ENCODE peak calls at places on chromosomes 5 and 9, in six cellular contexts. H is breast epithelium, P is K562, O is IMR-90, D is mammary epithelial cell, J is stomach. G is an unnamed sample.

GRCh38 chr9:91803143-91803940 is 146.7 kb downstream of the ROR2 start:
- DNase-seq in O (peak; percentile 81), D (no peak), P (no peak), H (no peak), J (peak; percentile 2), G (no peak)

GRCh38 chr9:16704489-16705111 is 165.9 kb downstream of the BNC2 start:
- DNase-seq in O (peak; percentile 80), D (peak; percentile 3), P (no peak), J (no peak), H (no peak), G (peak; percentile 63)

GRCh38 chr9:78565481-78565880 is 268.6 kb downstream of the PSAT1 start:
- DNase-seq in O (no peak), H (no peak), J (no peak), P (no peak), D (no peak), G (no peak)

GRCh38 chr5:15450949-15451348 is 49.0 kb upstream of the FBXL7 start:
- DNase-seq in P (no peak), O (no peak), H (no peak), D (no peak), J (no peak), G (no peak)

GRCh38 chr5:109247943-109248342 is 161.8 kb downstream of the PJA2 start:
- DNase-seq in O (no peak), D (no peak), J (no peak), P (no peak), H (no peak), G (peak; percentile 2)

GRCh38 chr9:68961587-68961986 is 52.3 kb downstream of the PRKACG start:
- DNase-seq in H (no peak), J (no peak), P (peak; percentile 52), D (no peak), O (no peak), G (no peak)

GRCh38 chr5:132773114-132773513 is 3.9 kb downstream of the SEPTIN8 start:
- DNase-seq in P (no peak), J (no peak), O (no peak), H (no peak), D (no peak), G (no peak)

GRCh38 chr9:108060165-108060564 is 570.6 kb upstream of the KLF4 start:
- DNase-seq in J (no peak), O (no peak), D (no peak), H (no peak), P (no peak), G (no peak)

GRCh38 chr9:134671341-134672113 is 29.9 kb downstream of the COL5A1 start:
- DNase-seq in P (no peak), H (no peak), J (no peak), O (no peak), D (no peak), G (no peak)

GRCh38 chr5:157473383-157474370 is 13.7 kb downstream of the NIPAL4 start:
- DNase-seq in P (no peak), O (peak; percentile 87), D (no peak), H (no peak), J (no peak), G (no peak)

GRCh38 chr5:109482748-109483147 is 73.0 kb upstream of the PJA2 start:
- DNase-seq in D (no peak), P (no peak), O (no peak), J (no peak), H (no peak), G (no peak)

GRCh38 chr5:961711-962240 is 46.8 kb upstream of the NKD2 start:
- DNase-seq in P (no peak), O (no peak), J (no peak), H (peak; percentile 13), D (no peak), G (peak; percentile 50)

GRCh38 chr5:41650131-41650530 is 139.7 kb upstream of the PLCXD3 start:
- DNase-seq in D (no peak), J (no peak), P (no peak), O (no peak), H (no peak), G (no peak)

GRCh38 chr5:41649659-41650058 is 139.3 kb upstream of the PLCXD3 start:
- DNase-seq in H (no peak), J (no peak), P (no peak), D (peak; percentile 12), O (peak; percentile 80), G (no peak)

DNA sequence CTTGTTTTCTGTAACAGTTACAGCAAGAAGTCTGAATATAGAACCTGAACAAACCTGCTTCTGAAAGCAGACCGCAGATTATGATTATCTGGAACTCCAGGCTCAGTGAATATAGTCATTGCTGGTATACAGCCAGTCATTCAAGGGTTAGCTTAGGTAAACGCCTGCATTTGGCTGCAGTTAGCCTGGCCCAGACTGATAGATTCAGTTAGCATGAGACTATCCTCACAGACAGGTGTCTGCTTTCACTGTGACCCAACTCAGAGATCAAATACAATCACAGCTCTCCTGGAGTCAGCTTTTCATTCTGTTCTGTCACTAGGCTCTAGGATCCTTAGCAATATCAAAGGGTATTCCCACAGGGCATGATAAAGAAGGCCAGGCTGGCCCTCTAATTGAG is 138.6 kb upstream of the PLCXD3 start:
- DNase-seq in D (no peak), J (no peak), H (no peak), P (no peak), O (peak; percentile 3), G (no peak)
- H3K27ac ChIP-seq in D (no peak overlapping the region), J (no peak overlapping the region), H (no peak overlapping the region), P (no peak overlapping the region), O (no peak overlapping the region), G (no peak overlapping the region)

GRCh38 chr5:148902478-148902877 is 76.1 kb downstream of the ADRB2 start:
- DNase-seq in D (no peak), P (no peak), J (no peak), O (no peak), H (no peak), G (no peak)
- H3K27me3 ChIP-seq in D (no peaks in the 10 kb centered on the region), P (peaks cover 4% of the 10 kb centered on the region), J (no peaks in the 10 kb centered on the region), O (no peaks in the 10 kb centered on the region), H (no peaks in the 10 kb centered on the region), G (no peaks in the 10 kb centered on the region)

GRCh38 chr5:172179032-172179989 is 8.7 kb downstream of the STK10 start:
- DNase-seq in O (peak; percentile 40), H (no peak), P (no peak), J (no peak), D (no peak), G (peak; percentile 82)
- H3K4me1 ChIP-seq in O (peaks cover 5% of the 10 kb centered on the region), H (no peaks in the 10 kb centered on the region), P (peaks cover 6% of the 10 kb centered on the region), J (peaks cover 44% of the 10 kb centered on the region), D (peaks cover 19% of the 10 kb centered on the region), G (peaks cover 41% of the 10 kb centered on the region)

GRCh38 chr9:72911816-72912215 is 41.0 kb downstream of the ALDH1A1 start:
- DNase-seq in O (no peak), H (no peak), J (no peak), P (no peak), D (no peak), G (no peak)

GRCh38 chr9:72913382-72914009 is 39.4 kb downstream of the ALDH1A1 start:
- DNase-seq in D (no peak), O (no peak), H (no peak), J (no peak), P (no peak), G (no peak)

GRCh38 chr9:72909428-72909827 is 43.4 kb downstream of the ALDH1A1 start:
- DNase-seq in D (no peak), P (no peak), J (no peak), O (no peak), H (no peak), G (no peak)

GRCh38 chr9:72912476-72913381 is 40.1 kb downstream of the ALDH1A1 start:
- DNase-seq in O (no peak), J (no peak), P (no peak), D (no peak), H (no peak), G (no peak)

DNA sequence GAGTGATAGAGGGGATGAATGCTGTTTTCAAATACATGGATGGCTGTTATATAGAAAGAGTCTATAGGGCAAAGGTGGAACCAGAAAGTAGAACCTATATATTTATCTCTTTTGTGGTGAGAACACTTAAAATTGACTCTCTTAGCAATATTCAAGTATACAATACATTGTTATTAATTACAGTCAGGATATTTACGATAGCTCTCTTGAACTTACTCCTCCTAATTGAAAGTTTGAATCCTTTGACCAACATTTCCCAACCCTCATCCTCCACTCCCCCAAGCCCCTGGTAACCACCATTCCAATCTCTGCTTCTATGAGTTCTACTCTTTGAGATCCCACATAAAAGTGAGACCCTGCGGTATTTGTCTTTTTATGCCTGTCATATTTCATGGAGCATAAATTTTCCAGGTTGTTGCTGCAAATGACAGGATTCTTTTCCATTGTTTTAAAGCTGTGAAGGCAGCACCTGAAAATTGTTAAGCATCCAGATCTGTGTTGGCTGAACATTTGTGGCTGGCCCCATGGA is 41.5 kb downstream of the ALDH1A1 start:
- DNase-seq in D (no peak), O (no peak), J (no peak), H (no peak), P (no peak), G (no peak)
- H3K27ac ChIP-seq in D (no peak overlapping the region), O (no peak overlapping the region), J (no peak overlapping the region), H (no peak overlapping the region), P (no peak overlapping the region), G (no peak overlapping the region)

DNA sequence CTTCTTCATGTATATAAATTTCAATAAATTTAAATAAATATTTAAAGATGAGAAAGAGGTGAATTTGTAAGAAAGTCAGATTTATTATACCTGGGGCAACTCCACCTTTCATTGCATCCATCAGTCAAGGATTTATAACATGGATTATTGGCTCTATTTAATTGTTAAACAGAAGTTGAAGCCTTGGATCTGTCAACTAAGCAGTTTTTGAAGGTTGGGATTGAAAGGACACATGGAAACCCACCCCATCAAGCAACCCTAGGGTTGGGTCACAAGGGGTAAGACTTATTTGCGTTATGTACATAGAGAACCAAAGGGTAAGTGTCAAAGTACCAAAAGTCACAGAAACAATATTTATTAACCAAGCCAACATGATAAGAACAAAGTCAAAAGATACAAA is 342.5 kb downstream of the ELAVL2 start:
- DNase-seq in H (no peak), D (no peak), J (no peak), P (no peak), O (no peak), G (no peak)
- H3K27me3 ChIP-seq in H (no peaks in the 10 kb centered on the region), D (no peaks in the 10 kb centered on the region), J (no peaks in the 10 kb centered on the region), P (no peaks in the 10 kb centered on the region), O (no peaks in the 10 kb centered on the region), G (no peaks in the 10 kb centered on the region)

GRCh38 chr9:129166962-129167557 is 11.0 kb downstream of the IER5L start:
- DNase-seq in D (peak; percentile 89), J (peak; percentile 95), P (peak; percentile 89), H (peak; percentile 85), O (peak; percentile 80), G (peak; percentile 66)
- H3K4me1 ChIP-seq in D (peaks cover 40% of the 10 kb centered on the region), J (peaks cover 40% of the 10 kb centered on the region), P (peaks cover 29% of the 10 kb centered on the region), H (peaks cover 10% of the 10 kb centered on the region), O (peaks cover 32% of the 10 kb centered on the region), G (peaks cover 33% of the 10 kb centered on the region)

GRCh38 chr9:136577941-136578619 is 32.2 kb upstream of the NOTCH1 start:
- DNase-seq in J (no peak), H (no peak), D (no peak), O (no peak), P (no peak), G (no peak)
- H3K27ac ChIP-seq in J (no peak overlapping the region), H (no peak overlapping the region), D (no peak overlapping the region), O (no peak overlapping the region), P (no peak overlapping the region), G (no peak overlapping the region)

G was measured in SJSA1.